ENCODE peak calls at places on chromosomes 2 and 18, in eight cellular contexts. One of them, this sample, is unnamed.

GRCh38 chr2:86747708-86748627 is 27.9 kb downstream of the RMND5A start:
- DNase-seq in A549: peak; percentile 35
- DNase-seq in sigmoid colon: no peak
- DNase-seq in stomach: no peak
- DNase-seq in ovary: no peak
- DNase-seq in K562: peak; percentile 30
- DNase-seq in upper lobe of left lung: peak; percentile 41
- DNase-seq in SK-N-SH: no peak
- DNase-seq in this sample: peak; percentile 20

GRCh38 chr2:61575447-61575859 is 37.3 kb upstream of the XPO1 start:
- DNase-seq in A549: no peak
- DNase-seq in sigmoid colon: no peak
- DNase-seq in stomach: no peak
- DNase-seq in ovary: no peak
- DNase-seq in K562: peak; percentile 40
- DNase-seq in upper lobe of left lung: no peak
- DNase-seq in SK-N-SH: no peak
- DNase-seq in this sample: no peak

GRCh38 chr2:207511851-207512250 is 17.9 kb upstream of the CREB1 start:
- DNase-seq in A549: no peak
- DNase-seq in sigmoid colon: no peak
- DNase-seq in stomach: no peak
- DNase-seq in ovary: no peak
- DNase-seq in K562: no peak
- DNase-seq in upper lobe of left lung: no peak
- DNase-seq in SK-N-SH: no peak
- DNase-seq in this sample: no peak

GRCh38 chr18:12281861-12282260 is 26.2 kb upstream of the TUBB6 start:
- DNase-seq in A549: no peak
- DNase-seq in sigmoid colon: no peak
- DNase-seq in stomach: no peak
- DNase-seq in ovary: no peak
- DNase-seq in K562: no peak
- DNase-seq in upper lobe of left lung: no peak
- DNase-seq in SK-N-SH: no peak
- DNase-seq in this sample: no peak

GRCh38 chr2:16546128-16546754 is 119.4 kb downstream of the CYRIA start:
- DNase-seq in A549: peak; percentile 42
- DNase-seq in sigmoid colon: no peak
- DNase-seq in stomach: no peak
- DNase-seq in ovary: no peak
- DNase-seq in K562: peak; percentile 64
- DNase-seq in upper lobe of left lung: no peak
- DNase-seq in SK-N-SH: no peak
- DNase-seq in this sample: no peak

GRCh38 chr2:28407131-28407975 is 14.7 kb downstream of the FOSL2 start:
- DNase-seq in A549: no peak
- DNase-seq in sigmoid colon: peak; percentile 64
- DNase-seq in stomach: no peak
- DNase-seq in ovary: no peak
- DNase-seq in K562: no peak
- DNase-seq in upper lobe of left lung: no peak
- DNase-seq in SK-N-SH: no peak
- DNase-seq in this sample: no peak

GRCh38 chr18:59022167-59022945 is 117.3 kb upstream of the SEC11C start:
- DNase-seq in A549: no peak
- DNase-seq in sigmoid colon: no peak
- DNase-seq in stomach: no peak
- DNase-seq in ovary: peak; percentile 42
- DNase-seq in K562: no peak
- DNase-seq in upper lobe of left lung: no peak
- DNase-seq in SK-N-SH: peak; percentile 72
- DNase-seq in this sample: no peak

GRCh38 chr2:71686781-71687180 is 233.4 kb downstream of the DYSF start:
- DNase-seq in A549: no peak
- DNase-seq in sigmoid colon: peak; percentile 19
- DNase-seq in stomach: no peak
- DNase-seq in ovary: no peak
- DNase-seq in K562: no peak
- DNase-seq in upper lobe of left lung: no peak
- DNase-seq in SK-N-SH: no peak
- DNase-seq in this sample: no peak

GRCh38 chr2:45283764-45284620 is 274.7 kb upstream of the SIX2 start:
- DNase-seq in A549: peak; percentile 54
- DNase-seq in sigmoid colon: no peak
- DNase-seq in stomach: no peak
- DNase-seq in ovary: no peak
- DNase-seq in K562: no peak
- DNase-seq in upper lobe of left lung: no peak
- DNase-seq in SK-N-SH: no peak
- DNase-seq in this sample: no peak

GRCh38 chr2:103773884-103774283 is 1012.1 kb downstream of the TMEM182 start:
- DNase-seq in A549: no peak
- DNase-seq in sigmoid colon: no peak
- DNase-seq in stomach: no peak
- DNase-seq in ovary: no peak
- DNase-seq in K562: no peak
- DNase-seq in upper lobe of left lung: no peak
- DNase-seq in SK-N-SH: no peak
- DNase-seq in this sample: no peak

GRCh38 chr2:38652431-38653273 is 13.3 kb upstream of the GALM start:
- DNase-seq in A549: no peak
- DNase-seq in sigmoid colon: no peak
- DNase-seq in stomach: no peak
- DNase-seq in ovary: no peak
- DNase-seq in K562: peak; percentile 81
- DNase-seq in upper lobe of left lung: no peak
- DNase-seq in SK-N-SH: no peak
- DNase-seq in this sample: no peak

GRCh38 chr2:236264256-236264655 is at the start of gene ASB18:
- DNase-seq in A549: no peak
- DNase-seq in sigmoid colon: no peak
- DNase-seq in stomach: no peak
- DNase-seq in ovary: no peak
- DNase-seq in K562: no peak
- DNase-seq in upper lobe of left lung: no peak
- DNase-seq in SK-N-SH: no peak
- DNase-seq in this sample: no peak

GRCh38 chr2:240410808-240411207 is 24.7 kb upstream of the GPC1 start:
- DNase-seq in A549: no peak
- DNase-seq in sigmoid colon: no peak
- DNase-seq in stomach: no peak
- DNase-seq in ovary: no peak
- DNase-seq in K562: no peak
- DNase-seq in upper lobe of left lung: no peak
- DNase-seq in SK-N-SH: no peak
- DNase-seq in this sample: no peak

GRCh38 chr2:242054881-242055801 is 185.6 kb downstream of the RTP5 start:
- DNase-seq in A549: no peak
- DNase-seq in sigmoid colon: peak; percentile 54
- DNase-seq in stomach: no peak
- DNase-seq in ovary: no peak
- DNase-seq in K562: no peak
- DNase-seq in upper lobe of left lung: no peak
- DNase-seq in SK-N-SH: no peak
- DNase-seq in this sample: no peak

GRCh38 chr2:242056026-242056425 is 186.5 kb downstream of the RTP5 start:
- DNase-seq in A549: no peak
- DNase-seq in sigmoid colon: no peak
- DNase-seq in stomach: no peak
- DNase-seq in ovary: no peak
- DNase-seq in K562: no peak
- DNase-seq in upper lobe of left lung: no peak
- DNase-seq in SK-N-SH: no peak
- DNase-seq in this sample: no peak

GRCh38 chr2:242052421-242052820 is 182.9 kb downstream of the RTP5 start:
- DNase-seq in A549: no peak
- DNase-seq in sigmoid colon: no peak
- DNase-seq in stomach: peak; percentile 11
- DNase-seq in ovary: no peak
- DNase-seq in K562: no peak
- DNase-seq in upper lobe of left lung: no peak
- DNase-seq in SK-N-SH: no peak
- DNase-seq in this sample: no peak

GRCh38 chr2:242054406-242054805 is 184.9 kb downstream of the RTP5 start:
- DNase-seq in A549: no peak
- DNase-seq in sigmoid colon: peak; percentile 28
- DNase-seq in stomach: no peak
- DNase-seq in ovary: no peak
- DNase-seq in K562: no peak
- DNase-seq in upper lobe of left lung: no peak
- DNase-seq in SK-N-SH: no peak
- DNase-seq in this sample: no peak

GRCh38 chr2:242053921-242054320 is 184.4 kb downstream of the RTP5 start:
- DNase-seq in A549: no peak
- DNase-seq in sigmoid colon: peak; percentile 33
- DNase-seq in stomach: no peak
- DNase-seq in ovary: no peak
- DNase-seq in K562: no peak
- DNase-seq in upper lobe of left lung: no peak
- DNase-seq in SK-N-SH: no peak
- DNase-seq in this sample: no peak
- H3K4me3 ChIP-seq in A549: no peak overlapping the region
- H3K4me3 ChIP-seq in sigmoid colon: no peak overlapping the region
- H3K4me3 ChIP-seq in stomach: no peak overlapping the region
- H3K4me3 ChIP-seq in ovary: no peak overlapping the region
- H3K4me3 ChIP-seq in K562: no peak overlapping the region
- H3K4me3 ChIP-seq in upper lobe of left lung: no peak overlapping the region
- H3K4me3 ChIP-seq in SK-N-SH: no peak overlapping the region
- H3K4me3 ChIP-seq in this sample: no peak overlapping the region

GRCh38 chr2:241666627-241667400 is 19.8 kb downstream of the DTYMK start:
- DNase-seq in A549: no peak
- DNase-seq in sigmoid colon: no peak
- DNase-seq in stomach: no peak
- DNase-seq in ovary: no peak
- DNase-seq in K562: no peak
- DNase-seq in upper lobe of left lung: no peak
- DNase-seq in SK-N-SH: peak; percentile 91
- DNase-seq in this sample: no peak
- TF ChIP-seq EP300 in A549: no peak
- TF ChIP-seq EP300 in sigmoid colon: no peak
- TF ChIP-seq EP300 in stomach: no peak
- TF ChIP-seq EP300 in ovary: no peak
- TF ChIP-seq EP300 in K562: no peak
- TF ChIP-seq EP300 in upper lobe of left lung: no peak
- TF ChIP-seq EP300 in SK-N-SH: no peak
- TF ChIP-seq EP300 in this sample: no peak

GRCh38 chr18:25132786-25133496 is 219.0 kb downstream of the ZNF521 start:
- DNase-seq in A549: no peak
- DNase-seq in sigmoid colon: no peak
- DNase-seq in stomach: no peak
- DNase-seq in ovary: no peak
- DNase-seq in K562: no peak
- DNase-seq in upper lobe of left lung: no peak
- DNase-seq in SK-N-SH: no peak
- DNase-seq in this sample: no peak

GRCh38 chr18:25133879-25134278 is 218.1 kb downstream of the ZNF521 start:
- DNase-seq in A549: no peak
- DNase-seq in sigmoid colon: no peak
- DNase-seq in stomach: no peak
- DNase-seq in ovary: no peak
- DNase-seq in K562: no peak
- DNase-seq in upper lobe of left lung: no peak
- DNase-seq in SK-N-SH: no peak
- DNase-seq in this sample: no peak

GRCh38 chr18:25137133-25137472 is 214.9 kb downstream of the ZNF521 start:
- DNase-seq in A549: no peak
- DNase-seq in sigmoid colon: no peak
- DNase-seq in stomach: no peak
- DNase-seq in ovary: no peak
- DNase-seq in K562: no peak
- DNase-seq in upper lobe of left lung: no peak
- DNase-seq in SK-N-SH: no peak
- DNase-seq in this sample: no peak

GRCh38 chr18:25136416-25137132 is 215.4 kb downstream of the ZNF521 start:
- DNase-seq in A549: no peak
- DNase-seq in sigmoid colon: no peak
- DNase-seq in stomach: no peak
- DNase-seq in ovary: peak; percentile 60
- DNase-seq in K562: peak; percentile 16
- DNase-seq in upper lobe of left lung: no peak
- DNase-seq in SK-N-SH: no peak
- DNase-seq in this sample: no peak

DNA sequence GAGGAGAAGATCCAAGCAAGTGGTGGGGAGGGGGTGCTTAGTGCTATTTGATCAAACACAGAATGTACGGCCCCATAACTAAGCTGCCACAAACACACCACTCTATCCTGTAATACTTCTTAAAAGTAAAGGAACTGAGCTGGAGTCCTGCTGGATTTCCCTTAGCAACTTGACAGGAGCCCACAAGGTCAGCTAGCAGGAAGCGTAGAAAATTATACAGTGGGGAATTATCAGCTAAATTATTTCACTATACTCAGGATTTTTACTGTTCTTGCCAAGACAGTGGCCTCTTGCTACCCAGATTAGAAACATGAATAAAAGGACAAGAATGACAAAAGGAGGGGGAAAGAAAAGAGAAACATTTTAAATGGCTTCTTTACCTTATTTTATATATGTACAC is 217.1 kb downstream of the ZNF521 start:
- DNase-seq in A549: no peak
- DNase-seq in sigmoid colon: no peak
- DNase-seq in stomach: no peak
- DNase-seq in ovary: no peak
- DNase-seq in K562: no peak
- DNase-seq in upper lobe of left lung: no peak
- DNase-seq in SK-N-SH: no peak
- DNase-seq in this sample: no peak
- H3K4me3 ChIP-seq in A549: no peak overlapping the region
- H3K4me3 ChIP-seq in sigmoid colon: no peak overlapping the region
- H3K4me3 ChIP-seq in stomach: no peak overlapping the region
- H3K4me3 ChIP-seq in ovary: no peak overlapping the region
- H3K4me3 ChIP-seq in K562: no peak overlapping the region
- H3K4me3 ChIP-seq in upper lobe of left lung: no peak overlapping the region
- H3K4me3 ChIP-seq in SK-N-SH: no peak overlapping the region
- H3K4me3 ChIP-seq in this sample: no peak overlapping the region

GRCh38 chr2:157170299-157170698 is 87.2 kb upstream of the GALNT5 start:
- DNase-seq in A549: no peak
- DNase-seq in sigmoid colon: no peak
- DNase-seq in stomach: no peak
- DNase-seq in ovary: no peak
- DNase-seq in K562: no peak
- DNase-seq in upper lobe of left lung: no peak
- DNase-seq in SK-N-SH: no peak
- DNase-seq in this sample: no peak

GRCh38 chr2:157164370-157164769 is 93.1 kb upstream of the GALNT5 start:
- DNase-seq in A549: no peak
- DNase-seq in sigmoid colon: no peak
- DNase-seq in stomach: no peak
- DNase-seq in ovary: no peak
- DNase-seq in K562: no peak
- DNase-seq in upper lobe of left lung: no peak
- DNase-seq in SK-N-SH: no peak
- DNase-seq in this sample: no peak

GRCh38 chr2:157164891-157165290 is 92.6 kb upstream of the GALNT5 start:
- DNase-seq in A549: no peak
- DNase-seq in sigmoid colon: no peak
- DNase-seq in stomach: no peak
- DNase-seq in ovary: no peak
- DNase-seq in K562: no peak
- DNase-seq in upper lobe of left lung: no peak
- DNase-seq in SK-N-SH: no peak
- DNase-seq in this sample: no peak

GRCh38 chr2:157172239-157172638 is 85.3 kb upstream of the GALNT5 start:
- DNase-seq in A549: no peak
- DNase-seq in sigmoid colon: no peak
- DNase-seq in stomach: no peak
- DNase-seq in ovary: no peak
- DNase-seq in K562: no peak
- DNase-seq in upper lobe of left lung: no peak
- DNase-seq in SK-N-SH: no peak
- DNase-seq in this sample: no peak

GRCh38 chr2:157168501-157168900 is 89.0 kb upstream of the GALNT5 start:
- DNase-seq in A549: no peak
- DNase-seq in sigmoid colon: no peak
- DNase-seq in stomach: no peak
- DNase-seq in ovary: no peak
- DNase-seq in K562: no peak
- DNase-seq in upper lobe of left lung: no peak
- DNase-seq in SK-N-SH: no peak
- DNase-seq in this sample: no peak
- TF ChIP-seq EP300 in A549: no peak
- TF ChIP-seq EP300 in sigmoid colon: no peak
- TF ChIP-seq EP300 in stomach: no peak
- TF ChIP-seq EP300 in ovary: no peak
- TF ChIP-seq EP300 in K562: no peak
- TF ChIP-seq EP300 in upper lobe of left lung: no peak
- TF ChIP-seq EP300 in SK-N-SH: no peak
- TF ChIP-seq EP300 in this sample: no peak